ENCODE peak calls at places on chromosome 1, in five cellular contexts. T, V, O, X and C are unnamed samples.
A peak's percentile ranks its signal among the peaks of the same experiment; 100 is the strongest.

GRCh38 chr1:235971571-235972315 is 93.1 kb downstream of the NID1 start:
- DNase-seq in T (peak; percentile 85), V (peak; percentile 88), O (peak; percentile 88), X (peak; percentile 97), C (peak; percentile 70)

GRCh38 chr1:233994112-233994511 is 89.6 kb downstream of the SLC35F3 start:
- DNase-seq in T (no peak), V (no peak), O (no peak), X (no peak), C (no peak)

GRCh38 chr1:89552481-89553194 is 28.0 kb downstream of the LRRC8B start:
- DNase-seq in T (no peak), V (no peak), O (no peak), X (no peak), C (no peak)

GRCh38 chr1:68175621-68176398 is 56.5 kb downstream of the WLS start:
- DNase-seq in T (no peak), V (no peak), O (no peak), X (no peak), C (peak; percentile 51)

GRCh38 chr1:203448521-203449061 is 27.0 kb upstream of the PRELP start:
- DNase-seq in T (no peak), V (no peak), O (no peak), X (no peak), C (no peak)

GRCh38 chr1:200042437-200043329 is 15.2 kb downstream of the NR5A2 start:
- DNase-seq in T (no peak), V (no peak), O (peak; percentile 88), X (no peak), C (peak; percentile 76)

GRCh38 chr1:19081218-19081893 is 124.9 kb upstream of the IFFO2 start:
- DNase-seq in T (no peak), V (no peak), O (no peak), X (no peak), C (no peak)

GRCh38 chr1:7249516-7249915 is 464.3 kb downstream of the CAMTA1 start:
- DNase-seq in T (no peak), V (no peak), O (no peak), X (no peak), C (no peak)

GRCh38 chr1:218350909-218351616 is 5.9 kb downstream of the TGFB2 start:
- DNase-seq in T (peak; percentile 64), V (no peak), O (no peak), X (no peak), C (no peak)

DNA sequence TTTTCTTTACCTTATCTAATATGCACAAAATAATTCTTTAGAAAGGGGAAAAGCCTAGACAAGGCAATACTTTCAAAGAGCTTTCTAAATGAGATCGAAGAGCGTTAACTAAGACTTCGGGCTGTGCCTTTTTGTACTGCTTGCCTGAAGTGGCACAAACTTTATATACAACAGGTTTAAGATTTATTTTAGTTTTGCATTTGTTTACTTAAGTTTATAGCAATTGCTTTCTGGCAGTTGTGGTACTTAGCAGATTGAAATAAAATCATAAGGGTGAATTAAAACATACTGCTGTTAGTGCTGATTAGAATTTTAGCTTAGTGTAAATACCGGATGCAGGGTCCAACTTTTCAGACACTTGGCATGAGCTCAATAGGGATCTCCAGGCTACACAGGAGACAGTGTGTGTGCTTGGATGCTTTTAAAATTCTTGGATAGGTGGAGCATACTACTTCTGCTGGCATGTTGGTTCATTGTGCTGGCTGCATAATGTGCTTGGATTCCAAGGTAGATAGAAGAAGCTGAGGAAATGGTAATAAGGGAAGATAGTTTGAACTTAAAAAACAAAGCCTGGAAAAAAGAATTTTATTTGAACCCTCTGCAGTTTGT is 159.6 kb downstream of the NFIA start:
- DNase-seq in T (no peak), V (no peak), O (no peak), X (no peak), C (no peak)
- H3K4me3 ChIP-seq in T (no peak overlapping the region), V (no peak overlapping the region), O (no peak overlapping the region), X (no peak overlapping the region), C (peak overlapping the region; percentile 23)

GRCh38 chr1:25620701-25621350 is 4.2 kb downstream of the MAN1C1 start:
- DNase-seq in T (no peak), V (no peak), O (no peak), X (no peak), C (no peak)

GRCh38 chr1:25621876-25622275 is 5.3 kb downstream of the MAN1C1 start:
- DNase-seq in T (no peak), V (no peak), O (no peak), X (no peak), C (no peak)

GRCh38 chr1:25618433-25618808 is 1.8 kb downstream of the MAN1C1 start:
- DNase-seq in T (no peak), V (no peak), O (no peak), X (no peak), C (no peak)

GRCh38 chr1:25619101-25619890 is 2.7 kb downstream of the MAN1C1 start:
- DNase-seq in T (no peak), V (no peak), O (no peak), X (peak; percentile 75), C (no peak)

DNA sequence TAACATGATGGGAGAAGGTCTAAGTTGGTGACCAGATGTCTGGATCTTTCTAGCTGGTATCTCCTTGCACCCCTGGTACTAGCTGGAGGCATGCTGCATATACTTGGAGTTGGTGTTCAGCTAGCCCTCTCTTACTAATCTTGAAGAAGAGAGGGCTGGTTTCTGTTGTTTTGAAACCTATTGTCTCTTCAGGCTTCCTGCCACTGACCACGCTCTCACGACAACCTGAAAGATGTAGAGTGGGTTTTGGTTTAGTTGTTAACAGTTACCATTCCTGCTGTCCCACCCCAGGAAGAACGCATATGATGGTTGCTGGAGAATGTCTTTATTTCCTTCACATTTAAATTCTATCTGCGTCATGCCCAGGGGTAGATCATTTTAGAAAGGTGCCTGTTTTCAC is 3.6 kb downstream of the MAN1C1 start:
- DNase-seq in T (no peak), V (no peak), O (no peak), X (no peak), C (no peak)
- H3K4me3 ChIP-seq in T (peak overlapping the region; percentile 3), V (no peak overlapping the region), O (no peak overlapping the region), X (no peak overlapping the region), C (no peak overlapping the region)

DNA sequence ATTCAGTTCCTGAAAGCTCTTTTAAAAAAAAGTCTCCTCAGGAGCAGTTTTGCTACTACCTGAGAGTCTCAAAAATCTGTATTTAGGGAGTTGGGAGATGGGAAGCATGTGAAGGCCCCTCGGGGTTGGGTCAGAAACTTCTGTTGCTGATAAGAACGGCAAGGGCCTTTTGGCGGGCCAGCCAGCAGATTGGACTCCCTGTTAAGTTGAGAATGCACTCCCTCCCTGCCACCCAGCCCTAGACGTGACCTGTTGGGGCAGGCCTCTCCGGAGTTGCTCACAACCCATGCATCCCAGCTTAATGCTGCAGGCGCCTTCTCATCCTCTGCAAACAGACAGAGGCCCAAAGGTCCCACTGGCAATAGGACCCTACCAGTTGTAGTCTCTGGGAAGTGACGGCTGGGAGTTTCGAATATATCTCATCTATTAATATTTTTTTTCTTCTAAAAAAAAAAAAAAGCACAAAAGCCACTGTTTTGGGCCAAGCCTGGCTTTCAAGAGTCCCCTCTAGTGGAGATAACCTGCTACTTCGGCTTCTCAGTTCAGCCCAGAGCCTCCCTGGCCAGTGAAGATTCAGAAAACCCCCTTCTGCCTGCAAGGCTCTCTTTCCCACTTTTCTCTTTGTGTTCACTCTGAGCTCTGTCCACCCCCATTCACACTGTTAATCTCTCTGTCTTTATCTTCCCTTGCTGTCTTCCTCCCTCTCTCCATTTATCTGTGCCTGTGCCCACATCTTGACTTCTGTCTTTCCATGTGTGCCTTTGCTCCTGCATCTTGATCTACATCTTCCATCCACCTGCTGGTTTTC is 5.3 kb downstream of the PLXNA2 start:
- DNase-seq in T (no peak), V (no peak), O (no peak), X (no peak), C (no peak)
- H3K4me3 ChIP-seq in T (no peak overlapping the region), V (no peak overlapping the region), O (no peak overlapping the region), X (no peak overlapping the region), C (peak overlapping the region; percentile 98)

DNA sequence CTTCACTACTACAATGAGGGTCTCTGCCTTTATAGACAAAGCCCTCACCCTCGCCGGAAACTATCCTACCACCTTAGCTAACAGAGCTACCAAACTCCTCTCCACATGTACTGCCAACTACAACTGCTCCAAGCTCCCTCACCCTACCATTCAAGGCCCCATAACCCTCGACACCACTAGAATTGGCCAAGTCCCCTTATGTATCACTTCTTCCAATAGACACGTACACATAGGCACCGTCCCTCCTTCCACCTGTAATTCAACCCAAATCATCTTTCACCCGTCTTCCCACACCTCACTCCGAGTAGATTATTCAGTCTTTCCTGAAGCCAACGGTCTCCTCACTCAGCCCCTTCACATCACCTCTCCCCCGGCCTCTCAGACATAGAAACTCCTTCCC is 19.7 kb upstream of the CA6 start:
- DNase-seq in T (no peak), V (no peak), O (no peak), X (no peak), C (no peak)
- H3K4me3 ChIP-seq in T (no peak overlapping the region), V (no peak overlapping the region), O (no peak overlapping the region), X (no peak overlapping the region), C (no peak overlapping the region)

DNA sequence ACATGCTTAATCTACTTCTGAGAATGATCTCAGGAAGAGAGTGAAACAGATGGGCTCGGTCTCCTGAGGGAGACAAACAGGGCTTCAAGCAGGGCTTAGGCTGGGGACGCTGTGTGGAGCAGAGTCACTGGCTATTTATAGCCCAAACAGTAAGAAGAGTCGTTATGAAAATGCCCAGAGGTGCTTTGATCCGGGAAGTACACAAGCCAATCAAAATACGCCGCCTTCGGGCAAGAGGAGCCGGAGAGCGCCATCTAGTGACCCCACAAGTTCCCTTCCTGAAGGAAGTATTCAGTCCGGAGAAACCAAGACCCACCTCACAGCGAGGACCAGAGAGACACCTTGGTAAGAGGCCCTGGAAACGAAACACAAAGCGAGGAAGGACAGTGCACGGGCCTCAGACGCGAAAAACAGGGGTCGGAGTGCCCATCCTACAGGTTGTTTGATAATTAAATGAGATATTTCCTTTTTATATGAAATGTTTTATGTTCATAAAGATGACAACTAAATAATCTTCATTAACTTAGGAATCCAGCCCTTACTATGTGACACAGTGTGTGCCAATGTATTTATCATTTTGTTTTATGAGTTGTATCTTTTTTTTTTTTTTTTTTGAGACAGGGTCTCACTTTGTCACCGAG is 25.0 kb upstream of the SCCPDH start:
- DNase-seq in T (peak; percentile 92), V (peak; percentile 75), O (peak; percentile 82), X (peak; percentile 86), C (peak; percentile 83)
- H3K4me3 ChIP-seq in T (peak overlapping the region; percentile 25), V (no peak overlapping the region), O (no peak overlapping the region), X (no peak overlapping the region), C (peak overlapping the region; percentile 20)